ENCODE peak calls at places on chromosome 13, in six cellular contexts. O is mucosa of descending colon, M is fibroblast of lung, A is gastrocnemius medialis, E is upper lobe of right lung, X is cardiac muscle cell. W is an unnamed sample.
A peak's percentile ranks its signal among the peaks of the same experiment; 100 is the strongest.

GRCh38 chr13:97018029-97018819 is 23.9 kb upstream of the OXGR1 start:
- DNase-seq in O (no peak), M (peak; percentile 49), A (no peak), E (no peak), X (peak; percentile 68), W (no peak)

GRCh38 chr13:89315287-89315686 is 1644.1 kb downstream of the SLITRK5 start:
- DNase-seq in O (no peak), M (peak; percentile 1), A (no peak), E (no peak), X (no peak), W (no peak)

GRCh38 chr13:24293761-24294160 is 15.6 kb upstream of the C1QTNF9 start:
- DNase-seq in O (no peak), M (no peak), A (no peak), E (no peak), X (no peak), W (no peak)

GRCh38 chr13:24274452-24274971 is 34.9 kb upstream of the C1QTNF9 start:
- DNase-seq in O (no peak), M (no peak), A (no peak), E (peak; percentile 71), X (no peak), W (peak; percentile 69)

GRCh38 chr13:30818323-30818960 is 83.1 kb downstream of the ALOX5AP start:
- DNase-seq in O (no peak), M (peak; percentile 100), A (no peak), E (no peak), X (peak; percentile 81), W (peak; percentile 83)

GRCh38 chr13:102877285-102877684 is 31.5 kb downstream of the ERCC5 start:
- DNase-seq in O (no peak), M (peak; percentile 75), A (peak; percentile 54), E (no peak), X (no peak), W (no peak)

GRCh38 chr13:20702945-20703784 is at the start of gene IL17D:
- DNase-seq in O (peak; percentile 60), M (no peak), A (no peak), E (peak; percentile 72), X (peak; percentile 56), W (no peak)

GRCh38 chr13:110055089-110055488 is 251.9 kb downstream of the COL4A1 start:
- DNase-seq in O (no peak), M (peak; percentile 77), A (no peak), E (no peak), X (no peak), W (no peak)

GRCh38 chr13:50531917-50532899 is 311.3 kb downstream of the DLEU7 start:
- DNase-seq in O (no peak), M (peak; percentile 53), A (no peak), E (no peak), X (no peak), W (no peak)

GRCh38 chr13:111604087-111604486 is 283.6 kb downstream of the TEX29 start:
- DNase-seq in O (no peak), M (no peak), A (no peak), E (no peak), X (no peak), W (no peak)
- TF ChIP-seq CTCF in O (no peak), M (no peak), A (no peak), E (no peak), X (no peak), W (no peak)

GRCh38 chr13:45658586-45659235 is 43.2 kb upstream of the ERICH6B start:
- DNase-seq in O (no peak), M (peak; percentile 91), A (no peak), E (no peak), X (no peak), W (no peak)
- H3K4me3 ChIP-seq in O (no peak overlapping the region), M (no peak overlapping the region), A (no peak overlapping the region), E (no peak overlapping the region), X (no peak overlapping the region), W (no peak overlapping the region)

GRCh38 chr13:76406243-76406642 is 480.0 kb downstream of the KCTD12 start:
- DNase-seq in O (no peak), M (no peak), A (no peak), E (no peak), X (no peak), W (no peak)
- H3K9me3 ChIP-seq in O (no peaks in the 10 kb centered on the region), M (no peaks in the 10 kb centered on the region), A (no peaks in the 10 kb centered on the region), E (no peaks in the 10 kb centered on the region), X (no peaks in the 10 kb centered on the region), W (no peaks in the 10 kb centered on the region)

DNA sequence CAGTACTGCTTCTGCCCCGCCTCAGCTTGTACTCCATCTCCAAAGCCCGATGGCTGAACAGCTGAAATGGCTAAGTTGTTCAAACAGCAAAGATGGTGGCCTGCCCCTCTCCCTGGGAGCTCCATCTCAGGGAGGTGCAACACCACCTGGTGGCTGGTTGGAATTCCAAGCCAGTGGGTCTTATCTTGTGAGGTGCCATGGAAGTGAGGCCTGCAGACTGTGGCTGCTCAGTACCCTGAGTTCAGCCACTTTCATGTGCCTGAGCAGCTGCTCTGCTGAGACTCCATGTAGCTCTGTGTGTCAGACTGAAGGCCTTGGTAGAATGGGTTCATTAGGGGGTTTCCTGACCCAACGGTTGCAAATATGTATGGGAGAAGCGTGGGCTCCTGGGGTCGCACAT is 67.3 kb upstream of the SPRY2 start:
- DNase-seq in O (no peak), M (no peak), A (no peak), E (no peak), X (no peak), W (no peak)
- TF ChIP-seq CTCF in O (no peak), M (no peak), A (no peak), E (no peak), X (no peak), W (no peak)

GRCh38 chr13:105436946-105437345 is 1098.5 kb downstream of the EFNB2 start:
- DNase-seq in O (no peak), M (peak; percentile 39), A (no peak), E (no peak), X (no peak), W (no peak)
- H3K4me3 ChIP-seq in O (no peak overlapping the region), M (no peak overlapping the region), A (no peak overlapping the region), E (no peak overlapping the region), X (no peak overlapping the region), W (no peak overlapping the region)

DNA sequence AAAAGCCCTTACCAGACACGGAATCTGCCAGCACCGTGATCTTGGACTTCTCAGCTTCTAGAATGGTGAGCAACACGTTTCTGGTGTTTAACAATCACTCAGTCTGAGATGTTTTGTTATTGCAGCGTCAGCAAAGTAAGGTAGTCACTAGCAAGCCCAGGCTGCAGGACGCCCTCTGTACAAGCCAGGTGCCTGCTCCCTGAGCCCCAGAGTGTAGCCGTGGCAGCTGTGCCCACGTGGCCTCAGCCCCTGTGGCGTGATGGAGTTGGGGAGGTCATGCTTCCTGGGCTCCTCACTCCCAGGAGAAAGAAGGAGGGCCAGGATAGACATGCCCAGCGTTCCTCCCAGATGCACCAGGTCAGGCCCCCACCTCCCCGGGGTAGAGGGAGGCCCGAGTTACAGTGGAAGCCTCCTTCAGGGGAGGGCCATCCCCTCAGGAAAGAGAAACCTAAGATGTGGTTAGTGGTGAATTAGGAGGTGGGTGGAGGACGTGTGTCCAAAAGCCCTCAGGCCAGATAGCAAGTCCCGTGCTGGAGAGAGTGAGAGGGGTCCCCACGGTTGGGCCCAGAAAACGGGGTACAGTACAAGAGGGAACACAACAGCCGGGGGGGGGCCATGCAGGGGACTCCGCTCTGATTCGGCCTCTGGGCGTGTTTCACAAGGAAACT is 169.6 kb upstream of the SOX1 start:
- DNase-seq in O (no peak), M (no peak), A (no peak), E (no peak), X (no peak), W (peak; percentile 44)
- H3K9me3 ChIP-seq in O (no peaks in the 10 kb centered on the region), M (no peaks in the 10 kb centered on the region), A (no peaks in the 10 kb centered on the region), E (no peaks in the 10 kb centered on the region), X (no peaks in the 10 kb centered on the region), W (no peaks in the 10 kb centered on the region)

GRCh38 chr13:53338760-53339159 is 310.1 kb downstream of the OLFM4 start:
- DNase-seq in O (no peak), M (no peak), A (no peak), E (no peak), X (no peak), W (no peak)
- TF ChIP-seq CTCF in O (no peak), M (no peak), A (no peak), E (no peak), X (no peak), W (no peak)

GRCh38 chr13:75761373-75761772 is 125.2 kb downstream of the LMO7 start:
- DNase-seq in O (no peak), M (no peak), A (no peak), E (no peak), X (no peak), W (no peak)
- H3K4me3 ChIP-seq in O (peak overlapping the region; percentile 12), M (peak overlapping the region; percentile 49), A (peak overlapping the region; percentile 51), E (peak overlapping the region; percentile 50), X (peak overlapping the region; percentile 12), W (peak overlapping the region; percentile 33)

W was measured in right atrium auricular region.